ENCODE peak calls at places on chromosomes 5 and 9, in eight cellular contexts. One of them, this sample, is unnamed.

GRCh38 chr5:177303925-177304391 is 359 bp downstream of the PRELID1 start:
- DNase-seq in endothelial cell: no peak
- DNase-seq in uterus: no peak
- DNase-seq in astrocyte of the spinal cord: no peak
- DNase-seq in astrocyte: no peak
- DNase-seq in right lobe of liver: no peak
- DNase-seq in mucosa of descending colon: peak
- DNase-seq in prostate gland: no peak
- DNase-seq in this sample: no peak

GRCh38 chr5:179212870-179213269 is 132.4 kb downstream of the ADAMTS2 start:
- DNase-seq in astrocyte of the spinal cord: no peak
- DNase-seq in prostate gland: no peak
- DNase-seq in right lobe of liver: no peak
- DNase-seq in uterus: no peak
- DNase-seq in endothelial cell: no peak
- DNase-seq in astrocyte: no peak
- DNase-seq in mucosa of descending colon: no peak
- DNase-seq in this sample: peak

GRCh38 chr5:2038337-2039179 is 155.8 kb upstream of the IRX4 start:
- DNase-seq in mucosa of descending colon: peak
- DNase-seq in endothelial cell: peak
- DNase-seq in astrocyte: no peak
- DNase-seq in uterus: peak
- DNase-seq in astrocyte of the spinal cord: no peak
- DNase-seq in right lobe of liver: peak
- DNase-seq in prostate gland: peak
- DNase-seq in this sample: peak

GRCh38 chr5:58122993-58123392 is 336.9 kb downstream of the PLK2 start:
- DNase-seq in mucosa of descending colon: no peak
- DNase-seq in astrocyte: no peak
- DNase-seq in prostate gland: no peak
- DNase-seq in astrocyte of the spinal cord: no peak
- DNase-seq in uterus: no peak
- DNase-seq in right lobe of liver: no peak
- DNase-seq in endothelial cell: no peak
- DNase-seq in this sample: no peak

GRCh38 chr9:78921341-78921740 is 624.4 kb downstream of the PSAT1 start:
- DNase-seq in astrocyte: peak
- DNase-seq in astrocyte of the spinal cord: peak
- DNase-seq in mucosa of descending colon: no peak
- DNase-seq in uterus: no peak
- DNase-seq in endothelial cell: no peak
- DNase-seq in right lobe of liver: no peak
- DNase-seq in prostate gland: no peak
- DNase-seq in this sample: no peak

GRCh38 chr9:93427655-93428379 is 23.7 kb upstream of the FAM120A start:
- DNase-seq in uterus: no peak
- DNase-seq in astrocyte: no peak
- DNase-seq in right lobe of liver: no peak
- DNase-seq in mucosa of descending colon: peak
- DNase-seq in astrocyte of the spinal cord: no peak
- DNase-seq in prostate gland: no peak
- DNase-seq in endothelial cell: peak
- DNase-seq in this sample: peak

GRCh38 chr5:9903806-9904205 is 273.7 kb upstream of the TAS2R1 start:
- DNase-seq in uterus: no peak
- DNase-seq in right lobe of liver: no peak
- DNase-seq in endothelial cell: no peak
- DNase-seq in astrocyte: peak
- DNase-seq in mucosa of descending colon: no peak
- DNase-seq in prostate gland: no peak
- DNase-seq in astrocyte of the spinal cord: peak
- DNase-seq in this sample: no peak

GRCh38 chr5:149273950-149274349 is 2.3 kb downstream of the AFAP1L1 start:
- DNase-seq in uterus: no peak
- DNase-seq in astrocyte: no peak
- DNase-seq in astrocyte of the spinal cord: no peak
- DNase-seq in right lobe of liver: no peak
- DNase-seq in mucosa of descending colon: no peak
- DNase-seq in endothelial cell: no peak
- DNase-seq in prostate gland: no peak
- DNase-seq in this sample: no peak

GRCh38 chr9:105052346-105052745 is 124.4 kb upstream of the ABCA1 start:
- DNase-seq in right lobe of liver: no peak
- DNase-seq in astrocyte: no peak
- DNase-seq in prostate gland: no peak
- DNase-seq in endothelial cell: no peak
- DNase-seq in astrocyte of the spinal cord: no peak
- DNase-seq in uterus: no peak
- DNase-seq in mucosa of descending colon: no peak
- DNase-seq in this sample: no peak

GRCh38 chr5:40429258-40430111 is 250.2 kb upstream of the PTGER4 start:
- DNase-seq in mucosa of descending colon: peak
- DNase-seq in right lobe of liver: no peak
- DNase-seq in endothelial cell: no peak
- DNase-seq in astrocyte: no peak
- DNase-seq in astrocyte of the spinal cord: peak
- DNase-seq in uterus: no peak
- DNase-seq in prostate gland: no peak
- DNase-seq in this sample: no peak

GRCh38 chr9:35649431-35650340 is 1.0 kb downstream of the SIT1 start:
- DNase-seq in astrocyte of the spinal cord: peak
- DNase-seq in endothelial cell: no peak
- DNase-seq in prostate gland: no peak
- DNase-seq in mucosa of descending colon: peak
- DNase-seq in astrocyte: peak
- DNase-seq in uterus: no peak
- DNase-seq in right lobe of liver: no peak
- DNase-seq in this sample: no peak

GRCh38 chr5:131877873-131878272 is 67.6 kb downstream of the MEIKIN start:
- DNase-seq in uterus: no peak
- DNase-seq in endothelial cell: no peak
- DNase-seq in right lobe of liver: no peak
- DNase-seq in mucosa of descending colon: no peak
- DNase-seq in astrocyte: no peak
- DNase-seq in prostate gland: no peak
- DNase-seq in astrocyte of the spinal cord: no peak
- DNase-seq in this sample: no peak

GRCh38 chr9:120532475-120532874 is 47.5 kb downstream of the CDK5RAP2 start:
- DNase-seq in prostate gland: peak
- DNase-seq in astrocyte: peak
- DNase-seq in right lobe of liver: no peak
- DNase-seq in uterus: no peak
- DNase-seq in astrocyte of the spinal cord: peak
- DNase-seq in endothelial cell: no peak
- DNase-seq in mucosa of descending colon: peak
- DNase-seq in this sample: no peak

GRCh38 chr5:127072861-127073846 is at the start of gene C5orf63:
- DNase-seq in astrocyte of the spinal cord: no peak
- DNase-seq in astrocyte: peak
- DNase-seq in right lobe of liver: peak
- DNase-seq in prostate gland: peak
- DNase-seq in uterus: peak
- DNase-seq in endothelial cell: peak
- DNase-seq in mucosa of descending colon: peak
- DNase-seq in this sample: peak

GRCh38 chr9:13513262-13513661 is 233.8 kb upstream of the MPDZ start:
- DNase-seq in right lobe of liver: no peak
- DNase-seq in endothelial cell: no peak
- DNase-seq in astrocyte: no peak
- DNase-seq in mucosa of descending colon: no peak
- DNase-seq in prostate gland: no peak
- DNase-seq in uterus: no peak
- DNase-seq in astrocyte of the spinal cord: peak
- DNase-seq in this sample: no peak

GRCh38 chr5:2749514-2750025 is 1.9 kb downstream of the IRX2 start:
- DNase-seq in astrocyte of the spinal cord: peak
- DNase-seq in prostate gland: no peak
- DNase-seq in right lobe of liver: no peak
- DNase-seq in mucosa of descending colon: no peak
- DNase-seq in uterus: no peak
- DNase-seq in astrocyte: no peak
- DNase-seq in endothelial cell: no peak
- DNase-seq in this sample: no peak

GRCh38 chr9:69380301-69380700 is 55.3 kb downstream of the ENTREP1 start:
- DNase-seq in uterus: no peak
- DNase-seq in astrocyte of the spinal cord: peak
- DNase-seq in endothelial cell: no peak
- DNase-seq in prostate gland: no peak
- DNase-seq in astrocyte: no peak
- DNase-seq in right lobe of liver: no peak
- DNase-seq in mucosa of descending colon: no peak
- DNase-seq in this sample: no peak

GRCh38 chr5:9544056-9544455 is 1.8 kb downstream of the SEMA5A start:
- DNase-seq in astrocyte of the spinal cord: no peak
- DNase-seq in prostate gland: no peak
- DNase-seq in astrocyte: no peak
- DNase-seq in endothelial cell: no peak
- DNase-seq in uterus: no peak
- DNase-seq in mucosa of descending colon: no peak
- DNase-seq in right lobe of liver: no peak
- DNase-seq in this sample: no peak

GRCh38 chr9:63817622-63818518 is 1467.1 kb downstream of the FOXD4L5 start:
- DNase-seq in astrocyte of the spinal cord: no peak
- DNase-seq in uterus: peak
- DNase-seq in astrocyte: peak
- DNase-seq in endothelial cell: peak
- DNase-seq in prostate gland: peak
- DNase-seq in right lobe of liver: peak
- DNase-seq in mucosa of descending colon: peak
- DNase-seq in this sample: peak

GRCh38 chr9:5624655-5625054 is 4.3 kb upstream of the RIC1 start:
- DNase-seq in astrocyte of the spinal cord: no peak
- DNase-seq in prostate gland: no peak
- DNase-seq in right lobe of liver: no peak
- DNase-seq in astrocyte: no peak
- DNase-seq in mucosa of descending colon: no peak
- DNase-seq in uterus: no peak
- DNase-seq in endothelial cell: no peak
- DNase-seq in this sample: no peak

GRCh38 chr9:17519761-17520160 is 59.1 kb upstream of the SH3GL2 start:
- DNase-seq in mucosa of descending colon: no peak
- DNase-seq in astrocyte of the spinal cord: no peak
- DNase-seq in prostate gland: no peak
- DNase-seq in astrocyte: no peak
- DNase-seq in uterus: no peak
- DNase-seq in right lobe of liver: no peak
- DNase-seq in endothelial cell: no peak
- DNase-seq in this sample: no peak

GRCh38 chr5:50325237-50325832 is 115.8 kb downstream of the EMB start:
- DNase-seq in uterus: no peak
- DNase-seq in endothelial cell: peak
- DNase-seq in mucosa of descending colon: no peak
- DNase-seq in astrocyte of the spinal cord: peak
- DNase-seq in prostate gland: no peak
- DNase-seq in astrocyte: peak
- DNase-seq in right lobe of liver: no peak
- DNase-seq in this sample: no peak

GRCh38 chr9:137156567-137157375 is 13.1 kb downstream of the LRRC26 start:
- DNase-seq in right lobe of liver: no peak
- DNase-seq in endothelial cell: peak
- DNase-seq in prostate gland: no peak
- DNase-seq in uterus: no peak
- DNase-seq in mucosa of descending colon: no peak
- DNase-seq in astrocyte of the spinal cord: peak
- DNase-seq in astrocyte: no peak
- DNase-seq in this sample: peak

DNA sequence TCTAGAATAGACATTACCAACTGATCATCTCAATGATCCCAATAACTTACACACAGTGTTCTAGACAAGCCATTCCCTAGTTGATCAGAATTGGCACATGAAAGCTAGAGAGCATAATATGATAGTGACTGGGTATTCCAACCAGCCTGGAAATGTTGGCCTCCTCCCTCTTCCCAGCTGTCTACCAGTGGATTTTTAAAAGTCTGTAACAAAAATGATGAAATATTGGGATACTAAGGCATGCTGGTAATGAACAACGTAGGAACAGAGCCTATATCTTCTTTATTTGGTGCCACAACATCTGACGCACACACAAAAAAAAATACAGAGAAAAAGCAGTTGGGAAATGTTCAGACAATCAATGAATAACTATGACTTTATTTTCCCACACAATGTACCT is 34.8 kb downstream of the TRIM32 start:
- DNase-seq in astrocyte: no peak
- DNase-seq in prostate gland: no peak
- DNase-seq in right lobe of liver: no peak
- DNase-seq in astrocyte of the spinal cord: no peak
- DNase-seq in mucosa of descending colon: no peak
- DNase-seq in endothelial cell: no peak
- DNase-seq in uterus: no peak
- DNase-seq in this sample: no peak
- TF ChIP-seq CTCF in astrocyte: no peak
- TF ChIP-seq CTCF in prostate gland: no peak
- TF ChIP-seq CTCF in right lobe of liver: no peak
- TF ChIP-seq CTCF in astrocyte of the spinal cord: no peak
- TF ChIP-seq CTCF in mucosa of descending colon: no peak
- TF ChIP-seq CTCF in endothelial cell: no peak
- TF ChIP-seq CTCF in uterus: no peak
- TF ChIP-seq CTCF in this sample: no peak

GRCh38 chr9:95341262-95342011 is 23.9 kb upstream of the FANCC start:
- DNase-seq in endothelial cell: no peak
- DNase-seq in astrocyte of the spinal cord: no peak
- DNase-seq in right lobe of liver: no peak
- DNase-seq in astrocyte: no peak
- DNase-seq in prostate gland: no peak
- DNase-seq in uterus: no peak
- DNase-seq in mucosa of descending colon: no peak
- DNase-seq in this sample: no peak
- TF ChIP-seq CTCF in endothelial cell: no peak
- TF ChIP-seq CTCF in astrocyte of the spinal cord: peak
- TF ChIP-seq CTCF in right lobe of liver: no peak
- TF ChIP-seq CTCF in astrocyte: no peak
- TF ChIP-seq CTCF in prostate gland: peak
- TF ChIP-seq CTCF in uterus: no peak
- TF ChIP-seq CTCF in mucosa of descending colon: no peak
- TF ChIP-seq CTCF in this sample: no peak

GRCh38 chr9:110782701-110783100 is 114.1 kb downstream of the MUSK start:
- DNase-seq in astrocyte: peak
- DNase-seq in prostate gland: no peak
- DNase-seq in uterus: no peak
- DNase-seq in endothelial cell: no peak
- DNase-seq in astrocyte of the spinal cord: peak
- DNase-seq in mucosa of descending colon: no peak
- DNase-seq in right lobe of liver: no peak
- DNase-seq in this sample: no peak
- TF ChIP-seq CTCF in astrocyte: no peak
- TF ChIP-seq CTCF in prostate gland: no peak
- TF ChIP-seq CTCF in uterus: no peak
- TF ChIP-seq CTCF in endothelial cell: no peak
- TF ChIP-seq CTCF in astrocyte of the spinal cord: no peak
- TF ChIP-seq CTCF in mucosa of descending colon: no peak
- TF ChIP-seq CTCF in right lobe of liver: no peak
- TF ChIP-seq CTCF in this sample: no peak

DNA sequence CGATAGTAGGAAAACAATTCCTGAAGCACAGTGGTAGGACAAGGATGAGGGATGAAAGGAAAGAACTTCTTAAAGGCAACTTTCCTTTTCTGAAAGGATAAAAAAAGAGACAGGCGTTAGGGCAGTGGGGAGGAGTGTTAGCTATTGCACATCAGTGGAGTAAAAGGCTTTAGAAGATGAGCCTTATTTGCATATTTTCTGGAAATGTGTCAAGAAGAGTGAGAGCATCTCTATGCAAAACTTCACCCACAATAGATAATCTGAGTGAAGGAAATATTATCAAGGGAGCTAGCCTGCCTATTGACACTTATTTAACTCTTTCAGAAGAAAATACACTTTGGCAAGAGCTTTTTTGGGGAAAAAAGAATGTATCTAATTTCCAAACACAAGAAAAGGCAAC is 151.6 kb downstream of the MACIR start:
- DNase-seq in astrocyte of the spinal cord: no peak
- DNase-seq in astrocyte: no peak
- DNase-seq in right lobe of liver: no peak
- DNase-seq in endothelial cell: no peak
- DNase-seq in prostate gland: no peak
- DNase-seq in mucosa of descending colon: no peak
- DNase-seq in uterus: no peak
- DNase-seq in this sample: no peak
- TF ChIP-seq CTCF in astrocyte of the spinal cord: no peak
- TF ChIP-seq CTCF in astrocyte: no peak
- TF ChIP-seq CTCF in right lobe of liver: no peak
- TF ChIP-seq CTCF in endothelial cell: no peak
- TF ChIP-seq CTCF in prostate gland: no peak
- TF ChIP-seq CTCF in mucosa of descending colon: no peak
- TF ChIP-seq CTCF in uterus: no peak
- TF ChIP-seq CTCF in this sample: no peak

This sample was measured in glutamatergic neuron.